ENCODE peak calls at places on chromosomes 5 and 9, in ten cellular contexts. P is psoas muscle, Z is HCT116, T is prostate gland, V is DND-41, L is cardiac muscle cell, W is H1, C is mucosa of descending colon, A is tibial nerve, R is ovary. J is an unnamed sample. For H3K4me1, the result is how much of the 10 kb centered on the place peaks cover.

GRCh38 chr9:123562844-123563346 is 206.9 kb downstream of the CRB2 start:
- DNase-seq in T (no peak), Z (no peak), R (no peak), L (no peak), V (no peak), C (no peak), A (no peak), W (no peak), P (no peak), J (no peak)

GRCh38 chr9:100586093-100586492 is 8.2 kb downstream of the CAVIN4 start:
- DNase-seq in Z (no peak), A (no peak), P (no peak), T (no peak), V (no peak), C (no peak), L (no peak), R (no peak), W (no peak), J (no peak)

GRCh38 chr5:40680741-40681350 is 1.1 kb downstream of the PTGER4 start:
- DNase-seq in P (peak), L (no peak), R (no peak), V (peak), W (peak), A (peak), Z (no peak), C (peak), T (peak), J (peak)

GRCh38 chr9:81777514-81777913 is 88.2 kb upstream of the TLE1 start:
- DNase-seq in Z (no peak), W (no peak), R (no peak), V (no peak), T (no peak), C (no peak), A (no peak), L (no peak), P (no peak), J (no peak)

GRCh38 chr9:82320566-82320965 is 332.0 kb downstream of the SPATA31D1 start:
- DNase-seq in W (no peak), Z (no peak), A (no peak), R (no peak), V (no peak), P (no peak), T (no peak), L (no peak), C (no peak), J (no peak)

GRCh38 chr9:130698514-130698913 is 4.9 kb downstream of the EXOSC2 start:
- DNase-seq in R (no peak), W (no peak), T (no peak), A (no peak), Z (no peak), C (no peak), P (no peak), L (no peak), V (no peak), J (no peak)

GRCh38 chr5:39502704-39503103 is 77.9 kb upstream of the DAB2 start:
- DNase-seq in C (no peak), L (no peak), A (no peak), T (no peak), Z (no peak), P (no peak), R (no peak), W (no peak), V (no peak), J (no peak)

GRCh38 chr5:178851951-178852350 is 7.8 kb upstream of the ZNF354B start:
- DNase-seq in Z (no peak), P (no peak), T (no peak), L (no peak), V (no peak), R (no peak), W (no peak), A (no peak), C (no peak), J (no peak)

GRCh38 chr5:17012289-17012688 is 76.2 kb upstream of the MYO10 start:
- DNase-seq in R (no peak), P (no peak), A (no peak), C (no peak), Z (no peak), V (no peak), L (no peak), W (no peak), T (no peak), J (no peak)

GRCh38 chr9:118896356-118897000 is 472.8 kb downstream of the BRINP1 start:
- DNase-seq in W (no peak), T (no peak), L (peak), V (no peak), Z (no peak), A (no peak), R (no peak), C (no peak), P (no peak), J (no peak)

GRCh38 chr9:76618762-76619161 is 145.5 kb upstream of the PCA3 start:
- DNase-seq in V (no peak), W (no peak), R (no peak), L (no peak), P (no peak), T (no peak), C (no peak), A (no peak), Z (no peak), J (no peak)

GRCh38 chr9:134690301-134690751 is 48.7 kb downstream of the COL5A1 start:
- DNase-seq in A (no peak), P (no peak), T (no peak), Z (no peak), L (no peak), V (no peak), C (peak), W (no peak), R (no peak), J (no peak)

GRCh38 chr5:177083351-177083750 is 3.4 kb upstream of the FGFR4 start:
- DNase-seq in W (no peak), R (no peak), A (no peak), C (no peak), L (no peak), V (no peak), T (no peak), Z (no peak), P (no peak), J (no peak)

GRCh38 chr5:5521029-5521428 is 98.6 kb downstream of the ICE1 start:
- DNase-seq in C (no peak), W (no peak), R (no peak), L (no peak), V (no peak), P (no peak), Z (no peak), T (no peak), A (no peak), J (no peak)

GRCh38 chr9:84781431-84781830 is 111.9 kb downstream of the NTRK2 start:
- DNase-seq in R (no peak), A (no peak), P (no peak), W (no peak), C (no peak), Z (no peak), T (no peak), L (peak), V (peak), J (no peak)

GRCh38 chr5:43769576-43770352 is 166.8 kb downstream of the NNT start:
- DNase-seq in A (no peak), W (no peak), R (no peak), Z (no peak), P (no peak), V (no peak), C (no peak), T (no peak), L (no peak), J (no peak)

GRCh38 chr5:17217421-17218352 is at the start of gene BASP1:
- DNase-seq in P (peak), A (peak), Z (no peak), C (peak), L (peak), R (peak), V (no peak), W (peak), T (peak), J (peak)

GRCh38 chr5:116573279-116573616 is 1.4 kb downstream of the SEMA6A start:
- DNase-seq in C (no peak), A (no peak), W (peak), Z (no peak), V (no peak), T (peak), R (peak), L (peak), P (peak), J (peak)

GRCh38 chr5:61251874-61252642 is 80.0 kb upstream of the ZSWIM6 start:
- DNase-seq in W (no peak), A (no peak), V (no peak), P (no peak), C (no peak), L (no peak), T (no peak), Z (no peak), R (peak), J (no peak)

GRCh38 chr5:38330207-38330606 is 71.8 kb downstream of the EGFLAM start:
- DNase-seq in W (no peak), V (no peak), T (no peak), C (no peak), R (no peak), L (no peak), A (no peak), P (no peak), Z (no peak), J (no peak)

GRCh38 chr5:148374693-148375360 is 8.9 kb upstream of the FBXO38 start:
- DNase-seq in V (peak), Z (peak), A (no peak), C (no peak), W (peak), T (peak), L (peak), R (no peak), P (no peak), J (no peak)

GRCh38 chr5:36694351-36694750 is 87.9 kb downstream of the SLC1A3 start:
- DNase-seq in Z (no peak), W (no peak), R (no peak), P (no peak), T (no peak), V (no peak), L (no peak), C (no peak), A (no peak), J (no peak)

GRCh38 chr5:3594514-3595101 is 1.0 kb upstream of the IRX1 start:
- DNase-seq in R (no peak), T (no peak), Z (no peak), V (no peak), L (peak), W (peak), C (no peak), P (no peak), A (no peak), J (no peak)

GRCh38 chr5:139458580-139459407 is 3.7 kb downstream of the ECSCR start:
- DNase-seq in V (peak), Z (no peak), R (no peak), L (no peak), A (no peak), C (peak), T (no peak), P (no peak), W (no peak), J (no peak)

GRCh38 chr5:143329843-143330242 is 73.6 kb downstream of the NR3C1 start:
- DNase-seq in T (no peak), P (no peak), L (no peak), A (no peak), V (no peak), Z (no peak), W (no peak), C (no peak), R (no peak), J (no peak)

GRCh38 chr5:31587546-31587945 is 51.4 kb upstream of the PDZD2 start:
- DNase-seq in A (no peak), Z (no peak), W (no peak), P (no peak), T (no peak), C (no peak), R (no peak), V (no peak), L (no peak), J (no peak)

GRCh38 chr5:36462295-36463021 is 143.9 kb upstream of the SLC1A3 start:
- DNase-seq in V (peak), Z (no peak), A (no peak), P (no peak), C (no peak), L (no peak), T (no peak), R (no peak), W (no peak), J (no peak)

GRCh38 chr5:132294728-132295504 is 722 bp downstream of the SLC22A4 start:
- DNase-seq in P (peak), C (peak), T (peak), W (no peak), A (no peak), V (peak), L (peak), R (peak), Z (peak), J (peak)

GRCh38 chr5:71974622-71975021 is 132.7 kb upstream of the MAP1B start:
- DNase-seq in P (no peak), L (no peak), W (no peak), A (no peak), V (no peak), R (no peak), T (no peak), Z (no peak), C (no peak), J (no peak)

GRCh38 chr5:114377946-114378345 is 16.1 kb downstream of the KCNN2 start:
- DNase-seq in T (peak), L (no peak), A (no peak), Z (no peak), R (no peak), W (no peak), C (peak), P (no peak), V (no peak), J (no peak)

GRCh38 chr9:133715866-133716563 is 22.1 kb downstream of the SARDH start:
- DNase-seq in V (peak), L (peak), C (peak), W (peak), A (no peak), T (no peak), P (no peak), Z (no peak), R (no peak), J (peak)

GRCh38 chr9:122127396-122127798 is 32.2 kb downstream of the NDUFA8 start:
- DNase-seq in W (no peak), P (no peak), C (no peak), Z (no peak), R (no peak), T (no peak), V (no peak), L (no peak), A (no peak), J (no peak)

GRCh38 chr9:86974421-86974820 is 27.1 kb upstream of the GAS1 start:
- DNase-seq in V (no peak), C (no peak), R (no peak), A (no peak), T (no peak), L (no peak), Z (no peak), P (no peak), W (no peak), J (no peak)

GRCh38 chr9:127523312-127523851 is 72.1 kb downstream of the LRSAM1 start:
- DNase-seq in W (peak), A (no peak), P (no peak), V (peak), T (no peak), L (no peak), Z (peak), R (no peak), C (no peak), J (no peak)

GRCh38 chr5:35096933-35097332 is 49.2 kb upstream of the AGXT2 start:
- DNase-seq in A (no peak), C (no peak), R (no peak), V (no peak), W (no peak), T (no peak), P (no peak), Z (no peak), L (no peak), J (no peak)

GRCh38 chr5:165119175-165119574 is 1613.8 kb downstream of the MAT2B start:
- DNase-seq in T (no peak), C (no peak), V (no peak), R (no peak), W (no peak), A (no peak), L (no peak), Z (no peak), P (no peak), J (no peak)

GRCh38 chr9:13673348-13673747 is 393.9 kb upstream of the MPDZ start:
- DNase-seq in W (no peak), A (no peak), L (no peak), P (no peak), V (no peak), R (no peak), T (no peak), C (no peak), Z (no peak), J (no peak)

GRCh38 chr5:16992444-16992843 is 56.4 kb upstream of the MYO10 start:
- DNase-seq in Z (no peak), T (no peak), P (no peak), C (no peak), R (no peak), W (no peak), L (no peak), V (no peak), A (no peak), J (no peak)

GRCh38 chr9:98172604-98173003 is 19.8 kb downstream of the CORO2A start:
- DNase-seq in V (no peak), T (peak), W (no peak), L (peak), C (no peak), P (no peak), Z (no peak), A (no peak), R (no peak), J (no peak)

GRCh38 chr9:130940023-130940549 is 1.0 kb upstream of the FIBCD1 start:
- DNase-seq in W (peak), P (no peak), Z (no peak), L (no peak), R (no peak), A (no peak), V (no peak), T (no peak), C (no peak), J (no peak)

DNA sequence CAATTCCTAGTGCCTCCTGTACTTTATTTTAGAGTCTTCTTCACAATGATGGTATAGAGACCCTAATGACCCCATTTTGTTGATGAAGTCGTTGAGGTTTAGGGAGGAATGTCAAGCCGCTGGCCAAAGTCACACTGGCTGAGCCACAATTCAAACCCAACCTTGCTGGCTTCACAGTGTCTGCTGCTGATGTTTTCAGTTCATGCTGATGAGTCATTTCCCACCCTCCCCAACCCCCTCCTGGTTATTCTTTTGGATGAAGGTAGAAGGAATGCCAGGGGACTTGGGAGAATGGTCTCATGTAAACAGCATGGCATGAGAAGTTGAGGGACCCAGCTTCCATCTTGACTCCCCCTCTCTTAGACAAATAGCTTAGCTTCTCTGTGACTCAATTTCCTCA is 68.6 kb downstream of the TMEM252 start:
- DNase-seq in L (no peak), Z (no peak), W (no peak), A (no peak), P (no peak), T (no peak), R (no peak), V (no peak), C (no peak), J (no peak)
- H3K4me1 ChIP-seq in L (under half), Z (under half), W (under half), A (under half), P (under half), T (under half), R (under half), V (under half), C (under half), J (under half)

GRCh38 chr5:76548525-76549229 is 74.5 kb downstream of the F2RL2 start:
- DNase-seq in Z (no peak), V (no peak), L (no peak), P (no peak), W (no peak), T (peak), A (no peak), C (no peak), R (no peak), J (no peak)

GRCh38 chr5:76545184-76545583 is 78.0 kb downstream of the F2RL2 start:
- DNase-seq in R (no peak), Z (no peak), T (no peak), P (no peak), L (no peak), C (no peak), A (no peak), W (no peak), V (no peak), J (no peak)

GRCh38 chr5:76547242-76547890 is 75.8 kb downstream of the F2RL2 start:
- DNase-seq in L (no peak), P (no peak), Z (no peak), V (no peak), T (peak), A (no peak), R (no peak), C (no peak), W (no peak), J (no peak)

GRCh38 chr5:76547891-76548524 is 75.2 kb downstream of the F2RL2 start:
- DNase-seq in L (no peak), C (no peak), W (no peak), A (no peak), R (no peak), T (no peak), P (no peak), V (no peak), Z (no peak), J (no peak)

DNA sequence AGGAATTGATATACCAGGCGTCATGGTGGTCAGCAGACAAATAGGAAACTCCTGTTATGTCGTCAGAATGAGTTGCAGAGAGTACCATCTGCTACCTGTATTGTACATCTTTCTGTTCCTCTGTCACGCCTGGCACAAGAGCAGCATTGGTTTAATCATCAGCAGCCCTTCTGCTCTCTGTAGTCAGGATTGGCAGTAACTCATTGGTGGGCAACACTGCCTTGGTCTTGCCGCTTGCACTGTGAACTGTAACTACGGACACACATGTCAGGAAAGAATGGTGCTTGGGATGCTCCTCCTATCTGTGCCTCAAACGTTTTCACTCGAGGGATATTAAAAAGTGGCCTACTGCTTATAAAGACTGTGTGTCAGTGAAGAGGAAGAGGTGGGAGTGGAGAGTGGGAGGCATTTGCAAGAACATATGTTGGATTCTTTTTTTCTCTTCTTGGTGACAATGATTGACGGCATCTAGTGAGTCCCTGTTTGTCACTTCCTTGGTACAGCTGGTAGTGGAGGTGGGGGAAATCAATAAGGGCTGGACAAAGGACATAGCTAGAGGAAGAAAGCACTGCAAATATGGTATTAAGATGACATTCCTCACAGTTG is 76.6 kb downstream of the F2RL2 start:
- DNase-seq in W (no peak), P (no peak), C (no peak), V (no peak), A (no peak), Z (no peak), T (no peak), L (no peak), R (no peak), J (no peak)
- H3K4me1 ChIP-seq in W (under half), P (under half), C (under half), V (under half), A (under half), Z (under half), T (under half), L (under half), R (under half), J (under half)

GRCh38 chr9:78971505-78971904 is 600.3 kb upstream of the TLE4 start:
- DNase-seq in C (no peak), P (no peak), T (no peak), A (no peak), V (no peak), L (no peak), R (no peak), Z (no peak), W (no peak), J (no peak)

GRCh38 chr9:78967557-78968212 is 604.1 kb upstream of the TLE4 start:
- DNase-seq in A (no peak), V (no peak), W (no peak), Z (no peak), C (no peak), P (no peak), T (no peak), R (no peak), L (no peak), J (no peak)

GRCh38 chr9:78973906-78974305 is 597.9 kb upstream of the TLE4 start:
- DNase-seq in P (no peak), V (no peak), Z (no peak), L (no peak), R (no peak), T (no peak), A (no peak), C (no peak), W (no peak), J (no peak)

GRCh38 chr9:78970375-78970774 is 601.4 kb upstream of the TLE4 start:
- DNase-seq in A (no peak), T (no peak), C (no peak), W (no peak), L (no peak), V (no peak), P (no peak), R (no peak), Z (no peak), J (no peak)

GRCh38 chr9:78972303-78973002 is 599.3 kb upstream of the TLE4 start:
- DNase-seq in T (no peak), W (no peak), A (no peak), V (no peak), L (no peak), Z (no peak), P (no peak), C (no peak), R (no peak), J (no peak)
- H3K4me1 ChIP-seq in T (under half), W (under half), A (under half), V (under half), L (under half), Z (under half), P (under half), C (under half), R (under half), J (under half)

GRCh38 chr9:126454250-126454649 is 127.6 kb downstream of the MVB12B start:
- DNase-seq in C (no peak), T (no peak), W (no peak), P (no peak), V (no peak), Z (no peak), L (no peak), A (no peak), R (no peak), J (no peak)
- H3K4me1 ChIP-seq in C (under half), T (under half), W (under half), P (under half), V (under half), Z (under half), L (under half), A (under half), R (under half), J (under half)

GRCh38 chr5:107542831-107543231 is 127.9 kb downstream of the EFNA5 start:
- DNase-seq in T (peak), V (no peak), Z (no peak), L (peak), C (peak), A (peak), R (peak), P (peak), W (no peak), J (peak)
- H3K4me1 ChIP-seq in T (under half), V (under half), Z (under half), L (under half), C (under half), A (under half), R (under half), P (under half), W (under half), J (under half)

J was measured in heart left ventricle.